ENCODE peak calls at places on chromosomes 13 and 19, in six cellular contexts. I is stimulated activated CD4-positive, alpha-beta T cell treated with anti-CD3 and anti-CD28 coated beads, Interleukin-12 subunit alpha, Interleukin-12 subunit beta, amount 100 ng/mL, for 48 hours; O is foreskin fibroblast; G is foreskin keratinocyte; M is stimulated activated effector memory CD8-positive, alpha-beta T cell treated with anti-CD3 and anti-CD28 coated beads, Interleukin-12 subunit alpha, Interleukin-12 subunit beta, amount 100 ng/mL, for 72 hours; L is SJSA1. H is an unnamed sample.

GRCh38 chr19:31668916-31669315 is 319.7 kb upstream of the TSHZ3 start:
- DNase-seq in I (no peak), O (no peak), G (no peak), M (no peak), L (no peak), H (no peak)

GRCh38 chr19:14090509-14091085 is at the start of gene SAMD1:
- DNase-seq in I (peak; percentile 55), O (peak; percentile 88), G (no peak), M (no peak), L (peak; percentile 91), H (peak; percentile 72)

GRCh38 chr19:9913237-9914000 is 22.9 kb downstream of the OLFM2 start:
- DNase-seq in I (no peak), O (no peak), G (no peak), M (no peak), L (no peak), H (no peak)

GRCh38 chr19:18292810-18293641 is 11.6 kb upstream of the JUND start:
- DNase-seq in I (peak; percentile 51), O (peak; percentile 75), G (no peak), M (peak; percentile 53), L (peak; percentile 76), H (no peak)

GRCh38 chr13:23867027-23867491 is 22.1 kb downstream of the MIPEP start:
- DNase-seq in I (no peak), O (peak; percentile 44), G (no peak), M (no peak), L (no peak), H (no peak)

GRCh38 chr19:7918615-7919421 is 1.3 kb upstream of the SNAPC2 start:
- DNase-seq in I (no peak), O (no peak), G (no peak), M (no peak), L (no peak), H (no peak)

GRCh38 chr13:113414335-113414734 is 39.0 kb downstream of the ADPRHL1 start:
- DNase-seq in I (no peak), O (no peak), G (no peak), M (no peak), L (no peak), H (no peak)

GRCh38 chr13:41299316-41300094 is 11.6 kb upstream of the NAA16 start:
- DNase-seq in I (no peak), O (no peak), G (no peak), M (no peak), L (no peak), H (no peak)

GRCh38 chr13:61777281-61777680 is 361.6 kb upstream of the PCDH20 start:
- DNase-seq in I (no peak), O (no peak), G (no peak), M (no peak), L (no peak), H (no peak)

GRCh38 chr19:31114585-31114984 is 234.7 kb downstream of the TSHZ3 start:
- DNase-seq in I (no peak), O (no peak), G (no peak), M (no peak), L (peak; percentile 60), H (no peak)

GRCh38 chr19:41914906-41915247 is 13.4 kb downstream of the ERFL start:
- DNase-seq in I (no peak), O (no peak), G (no peak), M (no peak), L (no peak), H (no peak)

GRCh38 chr13:109271991-109272454 is 514.4 kb downstream of the IRS2 start:
- DNase-seq in I (no peak), O (no peak), G (peak; percentile 85), M (no peak), L (peak; percentile 100), H (no peak)

GRCh38 chr19:10219678-10220077 is 11.5 kb downstream of the S1PR2 start:
- DNase-seq in I (peak; percentile 25), O (peak; percentile 39), G (no peak), M (no peak), L (peak; percentile 69), H (no peak)

GRCh38 chr13:94483970-94484369 is 4.5 kb upstream of the DCT start:
- DNase-seq in I (no peak), O (no peak), G (no peak), M (no peak), L (no peak), H (no peak)

GRCh38 chr13:102830646-102831045 is 15.2 kb upstream of the ERCC5 start:
- DNase-seq in I (no peak), O (no peak), G (no peak), M (no peak), L (peak; percentile 42), H (no peak)

GRCh38 chr13:48570225-48570828 is 37.4 kb upstream of the RCBTB2 start:
- DNase-seq in I (no peak), O (no peak), G (no peak), M (no peak), L (no peak), H (no peak)

GRCh38 chr19:47658431-47659383 is 49.8 kb downstream of the BICRA start:
- DNase-seq in I (no peak), O (no peak), G (no peak), M (no peak), L (peak; percentile 66), H (no peak)

H was measured in amniotic stem cell.